ENCODE peak calls at places on chromosomes 7 and 10, in four cellular contexts. One of them, this sample, is unnamed.

GRCh38 chr7:44805950-44806349 is 9.5 kb downstream of the PPIA start:
- DNase-seq in WERI-Rb-1: no peak
- DNase-seq in stomach: no peak
- DNase-seq in heart right ventricle: no peak
- DNase-seq in this sample: no peak

GRCh38 chr10:21860718-21861117 is 142.8 kb downstream of the DNAJC1 start:
- DNase-seq in WERI-Rb-1: no peak
- DNase-seq in stomach: no peak
- DNase-seq in heart right ventricle: no peak
- DNase-seq in this sample: peak

GRCh38 chr7:72077776-72078175 is 334.4 kb downstream of the CALN1 start:
- DNase-seq in WERI-Rb-1: no peak
- DNase-seq in stomach: no peak
- DNase-seq in heart right ventricle: no peak
- DNase-seq in this sample: no peak

GRCh38 chr7:77326131-77326530 is 90.0 kb downstream of the GSAP start:
- DNase-seq in WERI-Rb-1: no peak
- DNase-seq in stomach: no peak
- DNase-seq in heart right ventricle: no peak
- DNase-seq in this sample: peak

GRCh38 chr7:132654150-132654549 is 77.9 kb upstream of the PLXNA4 start:
- DNase-seq in WERI-Rb-1: no peak
- DNase-seq in stomach: no peak
- DNase-seq in heart right ventricle: no peak
- DNase-seq in this sample: peak

GRCh38 chr10:27884185-27884630 is 114.7 kb downstream of the ODAD2 start:
- DNase-seq in WERI-Rb-1: no peak
- DNase-seq in stomach: no peak
- DNase-seq in heart right ventricle: no peak
- DNase-seq in this sample: no peak

GRCh38 chr10:15426115-15426514 is 55.0 kb upstream of the FAM171A1 start:
- DNase-seq in WERI-Rb-1: no peak
- DNase-seq in stomach: no peak
- DNase-seq in heart right ventricle: no peak
- DNase-seq in this sample: no peak

GRCh38 chr10:48523212-48523819 is 81.6 kb downstream of the ARHGAP22 start:
- DNase-seq in WERI-Rb-1: peak
- DNase-seq in stomach: peak
- DNase-seq in heart right ventricle: peak
- DNase-seq in this sample: peak

GRCh38 chr7:52925332-52925731 is 110.1 kb upstream of the POM121L12 start:
- DNase-seq in WERI-Rb-1: peak
- DNase-seq in stomach: no peak
- DNase-seq in heart right ventricle: no peak
- DNase-seq in this sample: no peak

GRCh38 chr10:104329754-104330153 is 8.5 kb downstream of the ITPRIP start:
- DNase-seq in WERI-Rb-1: no peak
- DNase-seq in stomach: no peak
- DNase-seq in heart right ventricle: no peak
- DNase-seq in this sample: peak

GRCh38 chr10:77179015-77179695 is 458.5 kb downstream of the KCNMA1 start:
- DNase-seq in WERI-Rb-1: peak
- DNase-seq in stomach: no peak
- DNase-seq in heart right ventricle: no peak
- DNase-seq in this sample: peak

GRCh38 chr10:119652361-119652760 is 1.2 kb downstream of the BAG3 start:
- DNase-seq in WERI-Rb-1: no peak
- DNase-seq in stomach: no peak
- DNase-seq in heart right ventricle: no peak
- DNase-seq in this sample: peak

GRCh38 chr7:140917258-140917657 is 7.5 kb downstream of the BRAF start:
- DNase-seq in WERI-Rb-1: no peak
- DNase-seq in stomach: no peak
- DNase-seq in heart right ventricle: no peak
- DNase-seq in this sample: no peak

GRCh38 chr10:120738658-120739057 is 112.5 kb upstream of the WDR11 start:
- DNase-seq in WERI-Rb-1: no peak
- DNase-seq in stomach: no peak
- DNase-seq in heart right ventricle: no peak
- DNase-seq in this sample: no peak

GRCh38 chr7:130070900-130071622 is 727 bp downstream of the KLHDC10 start:
- DNase-seq in WERI-Rb-1: no peak
- DNase-seq in stomach: no peak
- DNase-seq in heart right ventricle: no peak
- DNase-seq in this sample: no peak

GRCh38 chr7:14321947-14322346 is 332.5 kb upstream of the ETV1 start:
- DNase-seq in WERI-Rb-1: no peak
- DNase-seq in stomach: peak
- DNase-seq in heart right ventricle: no peak
- DNase-seq in this sample: no peak

GRCh38 chr10:7491949-7492659 is 81.3 kb upstream of the SFMBT2 start:
- DNase-seq in WERI-Rb-1: no peak
- DNase-seq in stomach: no peak
- DNase-seq in heart right ventricle: no peak
- DNase-seq in this sample: no peak

GRCh38 chr10:118980135-118980865 is 49.2 kb upstream of the NANOS1 start:
- DNase-seq in WERI-Rb-1: no peak
- DNase-seq in stomach: no peak
- DNase-seq in heart right ventricle: no peak
- DNase-seq in this sample: no peak

GRCh38 chr7:148503900-148504487 is 86.6 kb upstream of the C7orf33 start:
- DNase-seq in WERI-Rb-1: no peak
- DNase-seq in stomach: no peak
- DNase-seq in heart right ventricle: no peak
- DNase-seq in this sample: peak

GRCh38 chr10:18606051-18606730 is 45.2 kb downstream of the NSUN6 start:
- DNase-seq in WERI-Rb-1: no peak
- DNase-seq in stomach: no peak
- DNase-seq in heart right ventricle: no peak
- DNase-seq in this sample: no peak

DNA sequence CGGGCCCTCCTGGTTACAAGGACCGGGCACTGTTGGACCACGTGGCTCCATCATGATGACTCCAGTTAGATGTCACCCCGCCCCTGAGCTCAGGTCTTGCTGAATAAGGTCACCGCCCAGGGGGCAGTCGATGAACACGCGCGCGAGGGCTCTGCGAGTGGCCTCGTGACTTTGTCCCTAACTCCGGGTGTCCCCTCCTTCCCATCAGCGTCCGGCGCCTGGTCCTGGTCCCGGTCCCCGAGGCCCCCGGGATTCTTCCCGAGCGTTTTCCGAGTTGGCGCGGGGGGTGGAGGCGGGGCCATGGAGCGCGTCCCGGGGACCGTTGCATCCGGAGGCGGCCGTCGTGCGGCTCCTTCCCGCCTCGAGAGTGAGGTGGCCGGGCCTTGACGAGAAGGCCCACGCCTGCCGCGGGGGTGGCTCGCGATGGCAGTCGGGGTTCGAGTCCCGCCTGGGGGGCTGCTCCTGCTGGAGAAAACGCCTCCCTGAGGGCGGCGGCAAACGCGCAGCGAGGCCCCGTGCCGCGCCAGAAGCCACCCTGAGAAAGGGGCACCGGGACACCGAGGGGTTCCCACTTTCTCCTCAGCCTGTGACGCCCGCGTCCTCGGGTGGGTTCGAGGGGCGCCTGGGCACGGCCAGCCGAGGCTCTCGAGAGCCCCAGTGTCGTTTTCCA is 569 bp upstream of the NPTX2 start:
- DNase-seq in WERI-Rb-1: no peak
- DNase-seq in stomach: no peak
- DNase-seq in heart right ventricle: no peak
- DNase-seq in this sample: no peak
- H3K4me3 ChIP-seq in WERI-Rb-1: no peak
- H3K4me3 ChIP-seq in stomach: peak
- H3K4me3 ChIP-seq in heart right ventricle: peak
- H3K4me3 ChIP-seq in this sample: no peak

GRCh38 chr10:110613341-110613995 is 30.7 kb upstream of the RBM20 start:
- DNase-seq in WERI-Rb-1: no peak
- DNase-seq in stomach: no peak
- DNase-seq in heart right ventricle: no peak
- DNase-seq in this sample: no peak
- H3K4me3 ChIP-seq in WERI-Rb-1: no peak
- H3K4me3 ChIP-seq in stomach: no peak
- H3K4me3 ChIP-seq in heart right ventricle: no peak
- H3K4me3 ChIP-seq in this sample: no peak

DNA sequence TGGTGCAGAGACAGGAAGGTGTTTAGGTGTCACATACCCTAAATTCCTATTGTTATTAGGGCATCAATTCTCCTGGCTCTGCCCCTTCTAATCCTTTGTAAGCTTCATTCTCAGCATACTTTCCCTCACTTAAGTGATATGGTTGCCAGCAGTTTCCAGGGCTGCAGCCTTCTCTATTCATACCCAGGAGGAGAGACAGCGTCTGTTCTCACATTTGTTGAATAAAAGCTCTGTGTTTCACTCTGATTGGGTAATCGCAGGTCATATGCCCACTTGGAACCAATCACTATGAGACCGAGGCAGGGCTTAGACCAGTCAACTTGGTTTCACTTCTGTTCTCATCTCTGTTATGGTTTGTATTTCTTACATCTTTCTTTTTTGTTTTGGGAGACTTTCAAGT is 109.6 kb upstream of the MTPN start:
- DNase-seq in WERI-Rb-1: no peak
- DNase-seq in stomach: peak
- DNase-seq in heart right ventricle: no peak
- DNase-seq in this sample: peak
- H3K4me3 ChIP-seq in WERI-Rb-1: no peak
- H3K4me3 ChIP-seq in stomach: peak
- H3K4me3 ChIP-seq in heart right ventricle: peak
- H3K4me3 ChIP-seq in this sample: peak

DNA sequence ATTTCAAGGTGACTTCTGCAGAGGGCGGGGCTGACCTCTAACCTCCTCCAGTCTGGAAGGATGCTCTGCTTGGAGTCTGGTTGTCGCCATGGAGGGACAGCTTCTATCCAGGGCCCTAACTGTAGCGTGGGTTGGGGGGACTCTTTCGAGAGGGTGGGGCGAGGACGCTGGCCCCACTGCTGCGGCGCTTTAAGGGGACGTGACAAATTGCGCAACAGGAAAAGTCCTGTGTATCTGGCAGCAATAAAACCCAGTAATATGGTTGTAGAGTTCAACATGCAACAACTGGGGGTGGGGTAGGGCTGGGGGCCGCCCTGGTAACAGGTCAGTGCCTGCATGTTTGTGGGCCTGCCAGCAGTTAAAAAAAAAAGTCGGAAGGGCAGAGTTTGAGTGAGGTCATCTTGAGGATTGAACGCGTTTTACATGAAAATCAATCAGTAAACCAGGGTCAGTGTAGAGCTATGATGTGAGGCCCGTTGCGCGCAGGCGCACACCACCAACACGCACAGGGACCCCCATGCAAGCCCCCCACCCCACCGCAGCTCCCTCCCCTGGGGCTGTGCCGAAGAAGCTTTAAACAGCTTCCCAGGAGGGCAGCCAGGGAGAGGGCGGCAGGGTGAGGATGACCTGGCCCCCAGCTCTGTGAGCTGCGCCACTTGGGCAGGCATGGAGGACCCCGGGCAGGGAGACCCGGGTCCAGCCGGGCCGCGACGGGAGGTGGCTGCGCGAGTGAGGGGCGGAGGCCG is 4.3 kb downstream of the SHH start:
- DNase-seq in WERI-Rb-1: no peak
- DNase-seq in stomach: no peak
- DNase-seq in heart right ventricle: no peak
- DNase-seq in this sample: no peak
- H3K4me3 ChIP-seq in WERI-Rb-1: no peak
- H3K4me3 ChIP-seq in stomach: peak
- H3K4me3 ChIP-seq in heart right ventricle: no peak
- H3K4me3 ChIP-seq in this sample: peak

DNA sequence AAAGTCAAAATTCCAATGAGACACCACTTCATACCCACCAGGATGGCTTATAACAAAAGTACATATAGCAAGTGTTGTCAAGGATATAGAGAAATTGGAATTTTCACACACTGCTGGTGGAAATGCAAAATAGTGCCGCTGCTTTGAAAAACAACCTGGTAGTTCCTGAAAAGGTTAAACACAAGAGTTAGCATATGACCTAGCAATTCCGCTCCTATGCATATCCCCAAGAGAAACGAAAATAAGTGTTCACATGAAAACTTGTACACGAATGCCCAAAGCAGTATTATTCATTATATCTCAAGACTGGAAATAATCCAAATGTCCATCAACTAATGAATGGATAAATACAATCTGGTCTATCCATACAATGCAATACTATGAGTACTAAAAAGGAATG is 14.8 kb downstream of the IDE start:
- DNase-seq in WERI-Rb-1: no peak
- DNase-seq in stomach: no peak
- DNase-seq in heart right ventricle: no peak
- DNase-seq in this sample: no peak
- H3K4me3 ChIP-seq in WERI-Rb-1: no peak
- H3K4me3 ChIP-seq in stomach: no peak
- H3K4me3 ChIP-seq in heart right ventricle: no peak
- H3K4me3 ChIP-seq in this sample: no peak

GRCh38 chr7:100676501-100677306 is 3.2 kb downstream of the GNB2 start:
- DNase-seq in WERI-Rb-1: no peak
- DNase-seq in stomach: no peak
- DNase-seq in heart right ventricle: no peak
- DNase-seq in this sample: no peak
- H3K4me3 ChIP-seq in WERI-Rb-1: no peak
- H3K4me3 ChIP-seq in stomach: peak
- H3K4me3 ChIP-seq in heart right ventricle: peak
- H3K4me3 ChIP-seq in this sample: peak

GRCh38 chr10:106560925-106561640 is 603.4 kb downstream of the SORCS1 start:
- DNase-seq in WERI-Rb-1: no peak
- DNase-seq in stomach: no peak
- DNase-seq in heart right ventricle: no peak
- DNase-seq in this sample: peak

GRCh38 chr10:106557053-106557452 is 607.5 kb downstream of the SORCS1 start:
- DNase-seq in WERI-Rb-1: no peak
- DNase-seq in stomach: no peak
- DNase-seq in heart right ventricle: no peak
- DNase-seq in this sample: peak

GRCh38 chr10:106557951-106558733 is 606.4 kb downstream of the SORCS1 start:
- DNase-seq in WERI-Rb-1: no peak
- DNase-seq in stomach: no peak
- DNase-seq in heart right ventricle: no peak
- DNase-seq in this sample: peak

GRCh38 chr10:106555599-106555998 is 608.9 kb downstream of the SORCS1 start:
- DNase-seq in WERI-Rb-1: no peak
- DNase-seq in stomach: no peak
- DNase-seq in heart right ventricle: no peak
- DNase-seq in this sample: peak

DNA sequence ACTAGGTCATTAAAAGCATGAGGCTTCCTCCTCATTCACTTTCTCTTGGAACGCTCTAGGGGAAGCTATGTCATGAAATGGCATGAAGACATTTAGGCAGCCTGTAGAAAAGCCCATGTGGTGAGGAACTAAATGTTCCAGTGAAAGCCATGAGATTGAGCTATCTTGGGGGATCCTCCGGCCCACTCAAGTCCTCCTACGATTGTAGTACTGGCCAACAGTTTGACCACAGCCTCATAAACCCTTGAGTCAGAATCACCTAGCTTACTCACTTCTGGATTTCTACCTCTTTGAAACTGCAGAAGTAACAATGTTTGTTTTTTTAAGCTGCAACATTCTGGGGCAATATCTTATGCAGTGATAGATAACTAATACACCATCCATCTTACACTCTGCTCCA is 605.1 kb downstream of the SORCS1 start:
- DNase-seq in WERI-Rb-1: no peak
- DNase-seq in stomach: no peak
- DNase-seq in heart right ventricle: no peak
- DNase-seq in this sample: peak
- H3K4me3 ChIP-seq in WERI-Rb-1: no peak
- H3K4me3 ChIP-seq in stomach: no peak
- H3K4me3 ChIP-seq in heart right ventricle: no peak
- H3K4me3 ChIP-seq in this sample: no peak

GRCh38 chr10:5376450-5376849 is 11.7 kb downstream of the UCN3 start:
- DNase-seq in WERI-Rb-1: no peak
- DNase-seq in stomach: no peak
- DNase-seq in heart right ventricle: no peak
- DNase-seq in this sample: no peak
- H3K4me3 ChIP-seq in WERI-Rb-1: no peak
- H3K4me3 ChIP-seq in stomach: no peak
- H3K4me3 ChIP-seq in heart right ventricle: no peak
- H3K4me3 ChIP-seq in this sample: no peak